ENCODE peak calls at places on chromosomes 1 and 21, in five cellular contexts. L is H1, Y is H9, J is IMR-90, H is neuronal stem cell. Q is an unnamed sample.
A peak's percentile ranks its signal among the peaks of the same experiment; 100 is the strongest.

GRCh38 chr1:234106032-234106431 is 201.6 kb downstream of the SLC35F3 start:
- DNase-seq in Y (no peak), H (no peak), J (no peak), L (no peak), Q (no peak)

GRCh38 chr1:54260810-54261209 is 60.8 kb downstream of the MRPL37 start:
- DNase-seq in Y (no peak), H (no peak), L (no peak), J (no peak), Q (no peak)

GRCh38 chr1:2391034-2391384 is 345 bp downstream of the MORN1 start:
- DNase-seq in H (no peak), L (peak; percentile 71), Y (no peak), J (no peak), Q (peak; percentile 42)

GRCh38 chr1:162922196-162922595 is 61.2 kb upstream of the CCDC190 start:
- DNase-seq in Y (no peak), J (no peak), L (no peak), H (no peak), Q (no peak)

GRCh38 chr1:220884109-220884980 is 5.1 kb downstream of the HLX start:
- DNase-seq in H (no peak), Y (peak; percentile 77), L (peak; percentile 69), J (no peak), Q (peak; percentile 84)

GRCh38 chr1:116735246-116735645 is 19.0 kb upstream of the CD2 start:
- DNase-seq in L (no peak), Y (no peak), H (no peak), J (no peak), Q (no peak)

GRCh38 chr1:181139631-181140051 is 51.1 kb downstream of the IER5 start:
- DNase-seq in Y (no peak), J (peak; percentile 73), H (no peak), L (no peak), Q (peak; percentile 42)

GRCh38 chr21:31117046-31117916 is 79.0 kb upstream of the KRTAP19-8 start:
- DNase-seq in J (peak; percentile 86), H (no peak), L (no peak), Y (no peak), Q (peak; percentile 80)

GRCh38 chr1:155052412-155053400 is 1.6 kb downstream of the ADAM15 start:
- DNase-seq in H (no peak), Y (no peak), J (no peak), L (no peak), Q (no peak)

GRCh38 chr1:160046494-160047115 is 14.8 kb upstream of the PIGM start:
- DNase-seq in H (no peak), J (peak; percentile 21), L (peak; percentile 76), Y (peak; percentile 68), Q (peak; percentile 35)

GRCh38 chr1:213135572-213135971 is 84.5 kb downstream of the RPS6KC1 start:
- DNase-seq in H (no peak), J (peak; percentile 50), L (no peak), Y (no peak), Q (peak; percentile 11)

GRCh38 chr21:37582613-37583012 is 216.0 kb downstream of the DYRK1A start:
- DNase-seq in Y (no peak), H (no peak), J (peak; percentile 77), L (no peak), Q (peak; percentile 75)

DNA sequence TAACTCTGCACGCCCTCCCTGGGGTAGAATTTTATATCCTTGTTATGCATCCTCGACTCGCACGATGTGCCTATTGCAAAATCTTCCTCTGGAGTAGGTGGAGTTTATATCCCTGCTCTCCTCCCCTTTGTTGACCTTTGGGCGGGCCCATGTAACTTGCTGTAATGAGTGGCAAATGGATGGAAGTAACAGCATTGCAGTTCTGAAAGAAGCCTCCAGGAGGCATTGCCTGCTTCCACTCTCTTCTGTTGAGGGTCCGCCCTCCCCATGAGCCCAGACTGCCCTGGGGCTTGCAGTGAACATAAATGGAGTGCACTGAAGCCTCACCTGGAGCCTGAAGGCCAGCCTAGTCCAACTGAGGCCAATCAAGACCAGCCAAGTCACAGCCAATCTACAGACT is 62.2 kb upstream of the GRIK3 start:
- DNase-seq in L (peak; percentile 63), J (no peak), H (no peak), Y (peak; percentile 73), Q (no peak)
- H2BK120ac ChIP-seq in L (no peak overlapping the region), J (no peak overlapping the region), H (no peak overlapping the region), Y (no peak overlapping the region), Q (no peak overlapping the region)

DNA sequence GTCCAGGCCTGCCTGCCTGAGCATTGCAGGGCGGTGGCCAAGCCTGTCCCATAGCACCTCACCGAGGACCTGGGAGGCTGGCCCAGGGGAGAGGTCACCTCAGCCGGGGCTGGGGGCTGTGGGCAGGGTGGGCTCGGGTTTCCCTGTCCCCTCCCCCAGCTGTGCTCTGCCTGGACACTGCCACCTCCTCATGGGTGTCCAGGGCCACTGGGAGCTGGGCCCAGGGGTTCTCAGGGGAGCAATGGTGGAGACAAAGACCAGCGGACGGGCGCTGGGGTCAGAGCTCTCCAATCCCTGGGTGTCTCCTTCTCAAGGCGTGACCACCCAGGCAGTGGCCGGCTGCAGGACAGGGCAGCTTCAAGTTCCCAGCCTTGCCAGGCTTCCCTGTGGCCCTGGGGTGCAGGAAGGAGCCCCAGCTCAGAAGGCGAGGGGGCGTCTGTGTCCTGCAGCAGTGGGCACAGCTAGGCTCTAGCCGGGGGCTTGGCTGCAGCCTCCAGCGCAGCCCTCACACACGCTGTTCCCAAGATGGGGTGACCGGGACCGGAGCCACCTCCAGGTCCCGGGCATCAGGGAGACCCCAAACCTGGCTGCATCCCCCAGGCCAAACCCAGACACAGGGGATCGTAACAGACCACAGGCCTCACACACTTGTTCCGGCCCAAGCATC is 29.0 kb downstream of the TP73 start:
- DNase-seq in L (no peak), J (no peak), Y (no peak), H (no peak), Q (no peak)
- H3K14ac ChIP-seq in L (no peak overlapping the region), J (no peak overlapping the region), Y (no peak overlapping the region), H (no peak overlapping the region), Q (no peak overlapping the region)

GRCh38 chr21:44019568-44019958 is 7.5 kb downstream of the TRAPPC10 start:
- DNase-seq in L (no peak), Y (no peak), H (no peak), J (no peak), Q (no peak)

GRCh38 chr21:44017601-44018000 is 5.5 kb downstream of the TRAPPC10 start:
- DNase-seq in Y (no peak), H (no peak), L (no peak), J (no peak), Q (no peak)

GRCh38 chr21:44020551-44020950 is 8.4 kb downstream of the TRAPPC10 start:
- DNase-seq in H (no peak), L (no peak), J (no peak), Y (no peak), Q (no peak)

GRCh38 chr21:44018813-44019567 is 6.9 kb downstream of the TRAPPC10 start:
- DNase-seq in Y (no peak), H (no peak), L (no peak), J (no peak), Q (no peak)

GRCh38 chr21:44018127-44018526 is 6.0 kb downstream of the TRAPPC10 start:
- DNase-seq in J (no peak), L (no peak), Y (no peak), H (no peak), Q (no peak)
- H3K4me2 ChIP-seq in J (no peak overlapping the region), L (no peak overlapping the region), Y (no peak overlapping the region), H (no peak overlapping the region), Q (no peak overlapping the region)

DNA sequence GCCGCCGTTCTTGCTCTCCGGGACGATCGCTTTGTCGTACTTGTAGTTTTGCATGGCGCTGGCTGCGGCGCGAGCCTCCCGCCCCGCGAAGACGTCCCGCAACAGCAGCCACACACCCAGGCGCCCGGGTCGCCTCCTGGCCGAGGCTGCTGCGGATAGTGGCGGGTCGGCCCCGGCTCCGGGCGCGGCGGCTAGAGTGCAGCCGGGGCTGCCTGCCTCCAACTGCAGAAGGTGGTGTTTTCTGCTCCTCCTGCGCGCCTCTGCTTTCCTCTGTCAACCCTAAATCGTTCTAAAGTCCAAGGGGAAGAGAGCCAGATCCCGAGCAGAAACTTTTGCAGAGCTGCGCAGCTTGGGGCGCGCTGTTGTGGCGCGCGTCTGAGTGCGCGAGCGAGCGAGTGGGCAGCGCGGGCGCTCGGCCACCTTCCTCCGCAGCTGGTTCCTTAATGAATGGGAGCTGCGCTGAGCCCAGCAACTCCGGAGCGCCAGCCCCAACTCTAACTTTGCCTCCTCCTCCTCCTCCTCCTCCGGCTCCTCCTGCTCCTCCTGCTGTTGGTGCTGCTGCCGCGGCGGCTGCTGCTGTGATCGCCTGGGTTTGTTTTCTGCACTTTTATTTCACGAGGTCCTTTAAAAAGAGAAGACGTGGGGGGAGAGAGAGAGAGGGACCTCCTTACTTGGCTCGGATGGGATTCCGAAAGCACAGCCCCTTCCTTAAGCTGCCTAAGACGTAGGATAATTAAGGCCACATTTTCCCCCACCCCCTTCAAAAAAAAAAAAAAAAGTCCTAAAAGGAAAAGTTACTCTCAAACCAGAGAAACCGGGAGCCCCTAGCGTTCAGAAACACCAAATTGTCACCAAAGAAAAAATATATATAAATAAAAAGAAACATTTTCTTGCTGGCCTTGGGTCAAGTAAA is at the start of gene PLPP3:
- DNase-seq in L (peak; percentile 80), Y (peak; percentile 87), H (peak; percentile 85), J (peak; percentile 94), Q (peak; percentile 95)
- H2BK120ac ChIP-seq in L (peak within 1 kb of the TSS; percentile 47), Y (no peak within 1 kb of the TSS), H (peak within 1 kb of the TSS; percentile 39), J (peak within 1 kb of the TSS; percentile 64), Q (peak within 1 kb of the TSS; percentile 34)

Q was measured in mesenchymal stem cell.